ENCODE peak calls at places on chromosome 19, in five cellular contexts. Q is uterus, J is body of pancreas, U is HCT116, R is right lobe of liver. C is an unnamed sample.

GRCh38 chr19:2332341-2333026 is 4.0 kb downstream of the SPPL2B start:
- DNase-seq in Q (no peak), J (no peak), U (no peak), R (no peak), C (no peak)

GRCh38 chr19:39709026-39709872 is 5.0 kb downstream of the LGALS14 start:
- DNase-seq in Q (no peak), J (no peak), U (no peak), R (no peak), C (no peak)

GRCh38 chr19:41928221-41928683 is at the start of gene ERFL:
- DNase-seq in Q (no peak), J (no peak), U (no peak), R (no peak), C (no peak)

GRCh38 chr19:49438261-49438660 is 3.1 kb downstream of the SLC17A7 start:
- DNase-seq in Q (no peak), J (no peak), U (no peak), R (no peak), C (no peak)

GRCh38 chr19:49915271-49915670 is 13.7 kb upstream of the ATF5 start:
- DNase-seq in Q (no peak), J (no peak), U (no peak), R (no peak), C (no peak)

GRCh38 chr19:10010247-10010691 is at the start of gene COL5A3:
- DNase-seq in Q (peak), J (peak), U (no peak), R (peak), C (no peak)

GRCh38 chr19:49803529-49803856 is 9.6 kb downstream of the FUZ start:
- DNase-seq in Q (no peak), J (no peak), U (no peak), R (no peak), C (no peak)

GRCh38 chr19:30360378-30361106 is 11.6 kb upstream of the ZNF536 start:
- DNase-seq in Q (no peak), J (no peak), U (no peak), R (no peak), C (no peak)

GRCh38 chr19:17086811-17087210 is 11.2 kb downstream of the MYO9B start:
- DNase-seq in Q (no peak), J (no peak), U (no peak), R (no peak), C (no peak)

GRCh38 chr19:49331616-49332055 is 3.6 kb upstream of the CD37 start:
- DNase-seq in Q (no peak), J (peak), U (peak), R (peak), C (no peak)

GRCh38 chr19:47707135-47707925 is 5.9 kb upstream of the EHD2 start:
- DNase-seq in Q (peak), J (peak), U (peak), R (peak), C (peak)

GRCh38 chr19:33639034-33639681 is 17.4 kb downstream of the CHST8 start:
- DNase-seq in Q (no peak), J (no peak), U (no peak), R (no peak), C (no peak)

GRCh38 chr19:32146664-32147063 is 198.7 kb upstream of the ZNF507 start:
- DNase-seq in Q (no peak), J (no peak), U (no peak), R (no peak), C (no peak)

GRCh38 chr19:7083076-7083956 is 13.8 kb downstream of the ZNF557 start:
- DNase-seq in Q (no peak), J (no peak), U (no peak), R (no peak), C (no peak)

GRCh38 chr19:42269518-42270345 is 680 bp downstream of the CIC start:
- DNase-seq in Q (peak), J (no peak), U (no peak), R (peak), C (peak)

GRCh38 chr19:35557539-35558399 is 5.7 kb downstream of the ATP4A start:
- DNase-seq in Q (no peak), J (peak), U (peak), R (peak), C (peak)

GRCh38 chr19:41205995-41206394 is 13.0 kb downstream of the CYP2S1 start:
- DNase-seq in Q (no peak), J (no peak), U (no peak), R (no peak), C (no peak)

GRCh38 chr19:48872884-48873475 is 759 bp downstream of the PPP1R15A start:
- DNase-seq in Q (peak), J (peak), U (peak), R (peak), C (peak)

GRCh38 chr19:1864480-1865171 is 1.2 kb upstream of the KLF16 start:
- DNase-seq in Q (no peak), J (peak), U (no peak), R (peak), C (peak)

GRCh38 chr19:47436712-47437401 is 17.5 kb upstream of the MEIS3 start:
- DNase-seq in Q (peak), J (peak), U (peak), R (peak), C (peak)

GRCh38 chr19:20077791-20078463 is at the start of gene ZNF90:
- DNase-seq in Q (peak), J (peak), U (no peak), R (peak), C (peak)

GRCh38 chr19:51163257-51163656 is 21.2 kb downstream of the SIGLEC7 start:
- DNase-seq in Q (no peak), J (no peak), U (no peak), R (no peak), C (no peak)

GRCh38 chr19:16325671-16326400 is 1.2 kb downstream of the KLF2 start:
- DNase-seq in Q (peak), J (no peak), U (no peak), R (peak), C (no peak)

GRCh38 chr19:17035842-17036424 is 9.3 kb upstream of the CPAMD8 start:
- DNase-seq in Q (no peak), J (peak), U (no peak), R (peak), C (peak)

GRCh38 chr19:11096210-11096841 is 7.1 kb downstream of the LDLR start:
- DNase-seq in Q (peak), J (peak), U (no peak), R (no peak), C (no peak)

GRCh38 chr19:33794578-33795369 is 1.9 kb upstream of the KCTD15 start:
- DNase-seq in Q (peak), J (no peak), U (no peak), R (peak), C (no peak)

GRCh38 chr19:47353307-47353712 is 4.2 kb downstream of the DHX34 start:
- DNase-seq in Q (no peak), J (peak), U (no peak), R (peak), C (no peak)

GRCh38 chr19:45428385-45429231 is 4.9 kb upstream of the ERCC1 start:
- DNase-seq in Q (peak), J (no peak), U (no peak), R (peak), C (peak)

GRCh38 chr19:18385675-18386542 is at the start of gene GDF15:
- DNase-seq in Q (peak), J (peak), U (peak), R (peak), C (peak)
- TF ChIP-seq POLR2A in Q (peak), J (peak), U (peak), R (peak), C (peak)

GRCh38 chr19:508204-509150 is 1.2 kb downstream of the TPGS1 start:
- DNase-seq in Q (no peak), J (no peak), U (no peak), R (no peak), C (no peak)

GRCh38 chr19:510606-511100 is 3.4 kb downstream of the TPGS1 start:
- DNase-seq in Q (peak), J (peak), U (peak), R (peak), C (peak)

GRCh38 chr19:507286-508203 is at the start of gene TPGS1:
- DNase-seq in Q (peak), J (peak), U (peak), R (peak), C (peak)

GRCh38 chr19:504634-505033 is 2.7 kb upstream of the TPGS1 start:
- DNase-seq in Q (no peak), J (no peak), U (no peak), R (no peak), C (no peak)

DNA sequence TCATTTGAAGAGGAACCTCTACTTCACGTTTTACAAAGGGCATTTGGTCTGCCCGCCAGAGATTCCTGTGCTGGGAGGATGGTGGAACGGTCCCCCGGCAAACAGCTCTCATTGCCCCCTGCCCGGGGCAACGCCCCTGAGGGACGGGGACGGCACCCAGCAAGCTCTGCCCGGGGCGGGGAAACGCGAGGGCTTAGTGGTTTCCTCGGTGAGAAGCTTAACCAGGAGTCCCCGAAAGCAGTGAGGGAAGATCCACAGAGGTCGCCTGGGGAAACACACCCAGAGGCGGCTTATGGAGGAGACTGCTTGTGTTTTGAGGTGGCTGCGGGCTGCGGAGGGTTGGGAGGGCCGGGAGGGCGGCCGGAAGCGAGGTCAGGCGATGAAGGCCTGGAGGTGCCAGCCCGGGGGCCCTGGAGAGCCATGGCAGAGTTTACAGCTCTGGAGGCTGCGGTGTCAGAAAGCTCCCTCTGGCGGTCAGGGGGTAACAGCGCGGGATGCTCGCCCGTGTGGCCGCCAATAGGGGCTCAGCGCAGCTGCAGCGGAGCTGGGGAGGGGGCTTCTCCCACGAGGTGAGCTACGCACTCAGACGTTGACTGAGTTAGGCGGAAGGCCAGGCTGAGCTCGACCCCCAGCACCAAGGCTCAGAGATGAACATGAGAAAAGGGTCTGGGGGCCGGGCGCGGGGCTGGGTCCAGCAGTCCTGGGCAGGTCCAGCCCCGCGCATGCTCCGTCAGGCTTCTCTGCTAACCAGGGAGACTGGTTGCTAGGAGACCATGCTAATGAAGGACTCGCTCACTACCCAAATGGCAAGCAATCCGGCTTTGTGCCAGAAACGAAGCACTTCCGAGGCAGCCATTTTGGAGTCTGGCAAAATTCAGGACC is 652 bp upstream of the TPGS1 start:
- DNase-seq in Q (peak), J (peak), U (peak), R (peak), C (peak)
- TF ChIP-seq POLR2A in Q (peak), J (no peak), U (peak), R (peak), C (peak)

DNA sequence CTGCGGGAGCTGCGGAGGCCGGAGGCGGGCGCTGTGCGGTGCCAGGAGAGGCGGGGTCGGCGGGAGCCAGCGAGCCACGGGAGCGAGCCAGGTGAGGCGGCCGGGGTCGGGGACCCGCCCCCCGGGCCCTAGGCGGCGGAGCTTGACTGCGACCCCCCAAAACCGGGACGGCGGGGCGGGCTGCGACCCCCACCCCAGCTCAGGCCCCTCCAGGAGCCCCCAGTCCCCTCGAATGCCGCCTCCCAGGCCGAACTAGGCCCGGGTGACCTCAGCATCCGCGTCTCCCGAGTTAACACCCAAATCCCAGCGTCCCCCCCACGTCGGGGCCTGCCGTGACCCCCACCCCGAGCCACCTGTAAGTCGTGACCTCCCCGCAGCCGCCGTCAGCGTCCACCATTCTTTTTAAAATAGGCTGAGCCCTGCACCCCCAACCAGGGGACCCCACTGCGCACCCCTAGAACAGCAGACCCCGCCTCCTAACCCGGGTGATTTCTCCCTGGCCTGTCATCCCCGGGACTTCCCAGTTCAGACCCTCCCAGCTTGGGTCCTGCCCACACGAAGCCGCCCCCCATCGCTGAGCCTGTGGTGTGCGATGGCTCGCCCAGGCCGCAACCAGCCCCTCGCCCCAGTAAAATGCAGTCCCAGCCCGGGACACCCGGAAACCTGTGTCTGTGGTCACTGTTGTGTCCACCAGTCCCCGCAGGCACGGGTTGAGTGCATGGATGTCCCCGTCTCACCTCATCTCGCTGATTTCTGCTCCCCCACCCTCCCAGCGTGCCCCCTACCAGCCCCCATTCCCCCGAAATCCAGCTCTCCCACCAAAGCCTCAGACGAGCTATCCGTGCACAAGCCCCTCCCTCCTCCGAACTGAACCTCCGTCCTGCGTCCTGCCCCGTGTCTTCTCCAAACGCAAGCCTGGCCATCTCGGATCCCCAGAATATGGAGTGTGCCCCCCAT is 551 bp downstream of the FZR1 start:
- DNase-seq in Q (peak), J (peak), U (no peak), R (no peak), C (peak)
- TF ChIP-seq POLR2A in Q (no peak), J (no peak), U (no peak), R (peak), C (no peak)

GRCh38 chr19:14146789-14147216 is 10.4 kb upstream of the ASF1B start:
- DNase-seq in Q (peak), J (peak), U (no peak), R (no peak), C (no peak)
- TF ChIP-seq POLR2A in Q (no peak), J (no peak), U (no peak), R (no peak), C (no peak)

DNA sequence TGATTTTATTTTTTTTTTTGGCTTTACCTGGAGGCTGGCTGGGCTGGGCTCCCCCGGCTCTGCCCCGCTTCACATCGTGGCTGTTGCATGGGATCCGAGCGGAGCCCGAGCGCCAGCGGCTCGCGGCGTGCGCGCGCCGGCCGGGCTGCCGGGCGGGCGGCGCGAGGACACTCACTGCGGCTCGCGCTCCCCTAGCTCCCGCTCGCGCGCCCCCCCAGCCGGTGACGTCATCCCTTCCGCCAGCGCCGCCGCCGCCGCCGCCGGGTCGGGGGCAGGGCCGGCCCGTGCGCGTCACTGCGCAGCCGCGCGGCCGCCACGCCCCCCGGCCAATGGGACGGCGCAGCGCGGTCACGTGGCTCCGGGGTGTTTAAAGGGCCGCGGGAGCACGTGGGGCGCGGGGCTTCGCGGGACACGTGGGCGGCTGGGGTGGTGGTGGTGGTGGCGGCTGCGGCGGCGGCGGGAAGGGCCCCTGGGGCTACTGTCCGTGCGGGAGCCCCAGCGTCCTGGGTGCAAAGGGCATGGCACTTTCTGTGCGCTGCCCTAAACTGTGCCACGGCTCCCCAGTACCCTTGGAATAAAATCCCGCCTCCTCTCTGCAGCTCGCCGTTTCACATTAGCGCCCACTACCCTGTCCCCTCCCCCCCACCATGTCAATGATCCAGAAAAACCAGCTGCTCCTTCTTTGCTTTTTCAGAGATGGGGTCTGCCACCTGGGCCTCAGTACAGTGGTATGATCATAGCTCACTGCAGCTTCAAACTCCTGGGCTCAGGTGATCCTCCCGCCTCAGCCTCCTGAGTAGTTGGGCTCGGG is at the start of gene PTPRS:
- DNase-seq in Q (peak), J (peak), U (peak), R (peak), C (peak)
- TF ChIP-seq POLR2A in Q (peak), J (no peak), U (no peak), R (no peak), C (no peak)

DNA sequence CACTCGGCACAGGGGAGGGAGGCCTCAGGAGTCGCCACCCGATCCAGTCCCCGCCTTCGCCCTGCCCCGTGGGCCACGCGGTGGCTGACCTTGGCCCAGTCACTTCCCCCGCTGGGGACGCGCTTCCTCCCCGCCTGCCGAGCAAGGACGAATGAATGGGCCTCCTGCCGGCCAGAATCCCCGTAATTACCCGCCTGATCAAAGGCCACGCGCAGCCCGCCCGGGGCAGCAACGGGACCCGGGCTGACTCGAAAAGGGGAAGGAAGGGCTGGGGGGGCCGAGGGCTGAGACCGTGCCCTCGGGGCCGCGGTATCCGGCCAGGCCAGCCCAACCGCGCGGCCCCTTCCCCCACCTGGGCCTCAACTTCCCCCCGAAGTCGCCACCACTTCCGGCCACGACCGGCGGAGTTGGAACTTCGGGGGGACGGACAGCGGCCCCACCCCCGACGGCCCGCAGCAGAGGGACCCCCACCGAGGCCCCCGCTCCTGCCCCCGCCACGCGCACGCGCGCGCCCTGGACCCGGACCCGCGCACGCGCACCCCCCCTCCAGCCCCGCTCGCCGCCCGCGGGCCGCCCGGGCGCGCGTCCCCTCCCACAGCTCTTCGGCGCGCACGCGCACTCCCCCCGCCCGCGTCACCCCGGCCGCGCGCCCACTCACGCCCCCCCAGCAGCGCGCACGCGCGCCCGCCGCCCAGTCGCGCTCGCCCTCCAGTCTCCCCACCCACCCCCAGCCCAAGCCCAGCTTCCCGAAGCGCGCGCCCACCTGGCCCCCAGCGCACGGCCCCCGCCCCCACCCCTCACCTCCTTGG is 520 bp downstream of the ZNF787 start:
- DNase-seq in Q (peak), J (peak), U (peak), R (peak), C (peak)
- TF ChIP-seq POLR2A in Q (no peak), J (peak), U (no peak), R (peak), C (peak)

GRCh38 chr19:54470991-54471782 is 1.9 kb downstream of the CDC42EP5 start:
- DNase-seq in Q (no peak), J (peak), U (no peak), R (no peak), C (no peak)

GRCh38 chr19:54473071-54473941 is at the start of gene CDC42EP5:
- DNase-seq in Q (peak), J (peak), U (no peak), R (no peak), C (no peak)

GRCh38 chr19:54470276-54470887 is 2.7 kb downstream of the CDC42EP5 start:
- DNase-seq in Q (no peak), J (no peak), U (no peak), R (no peak), C (no peak)

GRCh38 chr19:54465367-54466109 is 2.0 kb upstream of the LENG9 start:
- DNase-seq in Q (no peak), J (no peak), U (no peak), R (no peak), C (no peak)

DNA sequence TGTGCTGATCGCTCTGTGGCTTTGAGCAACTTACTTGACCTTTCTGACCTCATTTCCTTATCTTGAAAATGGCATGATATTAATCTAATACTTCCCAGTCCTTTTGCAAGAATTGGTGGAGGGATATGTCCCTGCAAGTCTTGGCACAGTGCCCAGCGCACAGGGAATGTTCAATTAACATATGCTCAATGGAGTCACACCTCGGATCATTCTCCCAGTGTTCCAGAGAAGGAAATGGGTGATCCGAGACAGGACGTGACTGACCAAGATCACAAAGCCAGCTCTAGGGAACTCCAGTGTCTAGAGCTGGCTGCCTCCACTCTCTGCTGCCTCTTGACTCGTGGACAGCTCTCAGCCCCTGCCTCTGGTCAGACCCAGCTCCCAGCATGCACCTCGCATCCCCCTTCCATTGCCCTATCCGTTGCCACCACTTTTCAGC is 3.6 kb downstream of the CDC42EP5 start:
- DNase-seq in Q (peak), J (no peak), U (no peak), R (no peak), C (no peak)
- TF ChIP-seq POLR2A in Q (no peak), J (no peak), U (no peak), R (no peak), C (no peak)

C was measured in erythroblast.